ENCODE peak calls at places on chromosomes 2 and 18, in eight cellular contexts. F, C, M, H, Q, V, U and W are unnamed samples. For H3K4me1, the result is how much of the 10 kb centered on the place peaks cover.

GRCh38 chr2:157334797-157335196 is 9.2 kb upstream of the ERMN start:
- DNase-seq in H (no peak), U (no peak), Q (no peak), F (no peak), V (no peak), M (no peak), C (no peak), W (no peak)

GRCh38 chr2:74735009-74735408 is 81.0 kb downstream of the SEMA4F start:
- DNase-seq in V (peak), Q (no peak), H (no peak), F (no peak), C (no peak), U (no peak), M (no peak), W (no peak)

GRCh38 chr2:190984595-190984994 is 29.4 kb downstream of the STAT1 start:
- DNase-seq in C (no peak), Q (no peak), F (no peak), H (no peak), V (peak), U (no peak), M (no peak), W (no peak)

GRCh38 chr18:11147371-11147860 is 2.0 kb downstream of the PIEZO2 start:
- DNase-seq in V (no peak), F (no peak), Q (no peak), U (no peak), H (no peak), C (no peak), M (no peak), W (no peak)

GRCh38 chr2:161166538-161167409 is 6.5 kb downstream of the TANK start:
- DNase-seq in M (no peak), F (no peak), C (no peak), V (no peak), Q (no peak), U (no peak), H (no peak), W (no peak)

GRCh38 chr18:61992285-61992684 is 99.5 kb upstream of the RNF152 start:
- DNase-seq in U (no peak), C (no peak), Q (no peak), H (no peak), F (no peak), M (no peak), V (peak), W (no peak)

GRCh38 chr2:71951718-71952404 is 195.8 kb downstream of the CYP26B1 start:
- DNase-seq in U (no peak), C (no peak), Q (no peak), H (no peak), V (no peak), M (no peak), F (no peak), W (no peak)

GRCh38 chr18:58669731-58670379 is 1.4 kb upstream of the MALT1 start:
- DNase-seq in Q (peak), C (no peak), M (peak), F (no peak), V (peak), U (no peak), H (no peak), W (no peak)

GRCh38 chr2:28274911-28275685 is 117.6 kb upstream of the FOSL2 start:
- DNase-seq in H (peak), Q (no peak), M (peak), C (peak), U (no peak), F (no peak), V (peak), W (peak)

GRCh38 chr2:37459095-37459981 is 114.9 kb downstream of the QPCT start:
- DNase-seq in H (no peak), F (no peak), Q (peak), M (no peak), C (no peak), V (peak), U (no peak), W (no peak)
- H3K4me1 ChIP-seq in H (under half), F (under half), Q (under half), M (under half), C (under half), V (half or more), U (under half), W (under half)

GRCh38 chr2:60629801-60630385 is 76.4 kb upstream of the BCL11A start:
- DNase-seq in U (no peak), H (no peak), V (no peak), C (no peak), Q (no peak), M (no peak), F (no peak), W (no peak)
- H3K4me3 ChIP-seq in U (no peak), H (no peak), V (no peak), C (no peak), Q (no peak), M (no peak), F (no peak), W (no peak)

GRCh38 chr2:215727507-215728503 is 285.5 kb downstream of the MREG start:
- DNase-seq in M (no peak), U (no peak), V (no peak), F (no peak), C (no peak), H (no peak), Q (no peak), W (no peak)
- H3K27ac ChIP-seq in M (peak), U (peak), V (no peak), F (no peak), C (no peak), H (peak), Q (no peak), W (no peak)

GRCh38 chr18:7821784-7822183 is 254.7 kb downstream of the PTPRM start:
- DNase-seq in C (no peak), U (no peak), M (no peak), V (no peak), H (no peak), Q (no peak), F (no peak), W (no peak)
- H3K4me1 ChIP-seq in C (under half), U (under half), M (under half), V (under half), H (under half), Q (under half), F (under half), W (under half)

DNA sequence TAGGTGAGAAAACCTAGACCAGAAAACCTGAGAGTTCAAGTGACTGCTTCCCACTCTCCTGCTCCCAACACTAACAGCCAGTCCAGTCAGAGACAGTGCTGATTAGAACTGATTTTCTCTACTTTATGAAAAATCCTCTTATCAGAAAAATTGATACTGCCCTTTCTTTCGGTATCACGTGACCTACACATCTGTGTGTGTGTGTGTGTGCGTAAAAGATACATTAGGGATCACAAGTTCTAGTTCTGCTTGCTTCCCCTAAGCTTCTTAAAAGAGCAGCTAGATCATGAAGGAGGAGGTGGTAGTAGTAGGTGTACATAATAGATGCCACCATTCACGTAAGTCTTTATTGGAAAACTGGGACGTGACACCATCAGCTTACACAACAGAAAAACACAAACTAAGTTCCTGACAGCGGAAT is 1.5 kb downstream of the ARL5A start:
- DNase-seq in H (no peak), F (no peak), U (no peak), Q (no peak), M (peak), C (peak), V (peak), W (no peak)
- H3K4me3 ChIP-seq in H (peak), F (no peak), U (peak), Q (peak), M (peak), C (peak), V (peak), W (peak)

GRCh38 chr2:54904836-54905235 is 145.4 kb downstream of the RTN4 start:
- DNase-seq in C (no peak), V (no peak), F (peak), M (no peak), U (no peak), H (no peak), Q (no peak), W (no peak)
- H3K27ac ChIP-seq in C (no peak), V (no peak), F (peak), M (peak), U (no peak), H (no peak), Q (peak), W (no peak)

DNA sequence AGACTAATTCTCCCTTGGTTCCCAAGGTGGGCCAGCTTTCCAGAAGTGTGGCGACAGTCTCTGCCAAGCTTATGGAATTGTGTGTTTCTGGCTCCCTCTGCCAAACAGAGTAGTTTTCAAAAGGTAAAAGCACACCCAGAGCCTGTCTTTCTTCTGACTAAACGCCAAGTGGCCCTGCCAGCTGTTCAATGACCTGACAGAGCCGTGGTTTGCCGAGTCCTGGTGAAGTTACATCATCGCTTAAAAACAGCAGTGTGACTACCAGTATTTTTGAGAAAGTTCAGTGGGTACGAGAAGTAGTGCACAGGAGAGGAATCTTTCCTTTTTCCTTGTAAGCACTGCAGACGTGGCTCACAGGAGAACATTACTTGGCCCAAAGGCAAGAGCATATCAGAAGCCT is 1.9 kb downstream of the PER2 start:
- DNase-seq in U (peak), H (peak), M (peak), Q (no peak), V (no peak), F (peak), C (peak), W (peak)
- H3K4me1 ChIP-seq in U (under half), H (half or more), M (half or more), Q (under half), V (under half), F (half or more), C (under half), W (under half)

GRCh38 chr2:5691659-5692529 is at the start of gene SOX11:
- DNase-seq in H (no peak), F (no peak), V (no peak), C (no peak), M (no peak), Q (no peak), U (no peak), W (no peak)
- H3K4me3 ChIP-seq in H (no peak), F (no peak), V (no peak), C (no peak), M (no peak), Q (no peak), U (peak), W (no peak)